ENCODE peak calls at places on chromosomes 16 and 17, in four cellular contexts. N, W, M and I are unnamed samples.

GRCh38 chr17:3724373-3725077 is 822 bp downstream of the HASPIN start:
- DNase-seq in M (no peak), N (no peak), W (no peak), I (no peak)

GRCh38 chr17:59357929-59358328 is 26.5 kb downstream of the YPEL2 start:
- DNase-seq in W (no peak), M (no peak), N (no peak), I (no peak)

GRCh38 chr17:74245145-74245817 is 28.8 kb upstream of the DNAI2 start:
- DNase-seq in M (no peak), N (peak), W (no peak), I (no peak)

GRCh38 chr16:26816885-26817571 is 249.7 kb upstream of the C16orf82 start:
- DNase-seq in N (no peak), W (no peak), M (no peak), I (peak)

GRCh38 chr17:80502578-80502877 is 26.1 kb upstream of the NPTX1 start:
- DNase-seq in M (no peak), N (no peak), W (no peak), I (no peak)

GRCh38 chr16:66401610-66402009 is 25.5 kb upstream of the BEAN1 start:
- DNase-seq in N (no peak), W (no peak), M (no peak), I (no peak)

GRCh38 chr16:24858219-24859041 is 12.7 kb downstream of the SLC5A11 start:
- DNase-seq in W (no peak), N (peak), M (peak), I (peak)

GRCh38 chr16:67296422-67296821 is 17.1 kb downstream of the PLEKHG4 start:
- DNase-seq in W (no peak), N (no peak), M (no peak), I (no peak)

GRCh38 chr17:14833201-14833773 is 431.8 kb downstream of the PMP22 start:
- DNase-seq in N (no peak), W (no peak), M (no peak), I (no peak)

GRCh38 chr16:73616186-73616585 is 568.3 kb upstream of the ZFHX3 start:
- DNase-seq in M (no peak), N (no peak), W (no peak), I (peak)

GRCh38 chr16:50139580-50139979 is 13.5 kb upstream of the TENT4B start:
- DNase-seq in M (no peak), W (no peak), N (no peak), I (no peak)

GRCh38 chr17:5640726-5641125 is 56.4 kb upstream of the NLRP1 start:
- DNase-seq in M (no peak), W (no peak), N (no peak), I (no peak)

GRCh38 chr16:66127459-66128362 is 238.8 kb upstream of the CDH5 start:
- DNase-seq in M (no peak), W (no peak), N (peak), I (no peak)

GRCh38 chr16:4021070-4021779 is 95.0 kb downstream of the ADCY9 start:
- DNase-seq in N (no peak), M (peak), W (no peak), I (no peak)
- TF ChIP-seq CREM in N (no peak), M (no peak), W (no peak), I (no peak)

GRCh38 chr16:57862698-57863433 is 60.6 kb upstream of the KIFC3 start:
- DNase-seq in M (peak), W (no peak), N (no peak), I (no peak)

GRCh38 chr16:57858635-57859034 is 56.3 kb upstream of the KIFC3 start:
- DNase-seq in W (no peak), N (no peak), M (no peak), I (no peak)

GRCh38 chr16:57863434-57864160 is 61.3 kb upstream of the KIFC3 start:
- DNase-seq in M (peak), N (peak), W (no peak), I (peak)

GRCh38 chr16:57855188-57855587 is 52.9 kb upstream of the KIFC3 start:
- DNase-seq in W (no peak), N (no peak), M (no peak), I (no peak)

DNA sequence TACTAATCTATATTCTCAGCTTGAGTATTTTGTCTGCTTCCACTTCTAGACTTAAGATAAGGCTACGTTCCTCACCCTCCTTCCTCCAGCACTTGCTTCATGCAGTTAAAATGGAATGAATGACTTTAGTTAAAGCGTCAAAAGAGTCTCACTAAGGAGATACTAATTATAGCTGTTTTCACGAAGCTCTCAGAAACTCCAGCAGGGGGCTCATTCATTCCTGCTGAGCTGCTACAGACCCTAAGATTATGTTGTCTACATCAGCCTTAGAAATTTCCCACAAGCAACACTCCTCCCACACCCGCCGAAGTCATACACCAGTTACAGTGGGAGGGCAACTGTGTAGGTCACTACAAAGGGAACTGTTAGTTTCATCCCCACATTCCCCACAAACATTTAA is 57.0 kb upstream of the KIFC3 start:
- DNase-seq in N (peak), W (no peak), M (peak), I (peak)
- TF ChIP-seq CREM in N (no peak), W (no peak), M (no peak), I (no peak)

DNA sequence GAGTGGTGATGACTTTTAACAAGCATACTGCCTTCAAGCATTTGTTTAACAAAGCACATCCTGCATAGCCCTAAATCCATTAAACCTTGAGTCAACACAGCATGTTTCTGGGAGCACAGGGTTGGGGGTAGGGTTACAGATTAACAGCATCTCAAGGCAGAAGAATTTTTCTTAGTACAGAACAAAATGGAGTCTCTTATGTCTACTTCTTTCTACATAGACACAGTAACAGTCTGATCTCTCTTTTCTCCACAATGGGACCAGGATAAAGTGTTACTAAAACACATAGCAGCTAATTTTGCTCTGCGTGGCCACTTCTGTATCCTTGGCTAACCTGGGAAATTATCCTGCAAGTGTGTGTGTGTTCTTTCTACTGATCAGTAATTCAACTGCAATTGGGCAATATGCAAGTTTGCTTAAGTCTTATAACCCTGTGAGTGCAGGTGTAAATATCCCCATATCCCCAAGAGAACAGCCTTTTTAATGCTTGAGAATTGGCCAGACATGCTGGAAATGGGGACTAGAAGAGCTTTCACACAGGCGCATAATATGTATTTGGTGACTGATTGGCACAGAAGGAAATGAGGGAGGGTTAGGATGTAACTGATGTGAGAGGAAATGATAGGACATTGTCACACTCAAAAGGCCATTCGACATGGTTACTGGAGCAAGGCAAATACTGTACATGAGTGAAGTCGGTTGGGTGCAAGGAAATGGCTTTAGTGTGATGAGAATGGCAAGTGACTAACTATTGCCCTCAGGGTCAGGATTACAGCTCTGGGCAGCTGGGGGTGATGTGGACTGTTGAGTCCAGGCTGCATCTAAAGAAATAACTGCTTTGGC is 10.8 kb upstream of the ANKS4B start:
- DNase-seq in M (no peak), W (no peak), N (no peak), I (no peak)
- TF ChIP-seq CREM in M (no peak), W (no peak), N (no peak), I (no peak)

GRCh38 chr16:14455577-14455976 is 174.5 kb downstream of the PARN start:
- DNase-seq in M (peak), N (no peak), W (no peak), I (peak)
- TF ChIP-seq CREM in M (no peak), N (no peak), W (no peak), I (peak)

GRCh38 chr17:30929081-30929633 is 7.4 kb downstream of the ADAP2 start:
- DNase-seq in W (no peak), N (no peak), M (no peak), I (no peak)

GRCh38 chr17:30930495-30930894 is 8.8 kb downstream of the ADAP2 start:
- DNase-seq in M (no peak), W (no peak), N (no peak), I (no peak)

GRCh38 chr17:30928584-30928983 is 6.8 kb downstream of the ADAP2 start:
- DNase-seq in M (no peak), N (no peak), W (no peak), I (no peak)

GRCh38 chr17:30939059-30939689 is 17.4 kb downstream of the ADAP2 start:
- DNase-seq in M (no peak), N (no peak), W (peak), I (no peak)

GRCh38 chr17:30933966-30934365 is 12.2 kb downstream of the ADAP2 start:
- DNase-seq in W (no peak), M (no peak), N (no peak), I (no peak)
- TF ChIP-seq CREM in W (no peak), M (no peak), N (no peak), I (no peak)